ENCODE peak calls at places on chromosome 21, in four cellular contexts. E is Caco-2, Y is cardiac muscle cell, T is DND-41. X is an unnamed sample.

GRCh38 chr21:33875026-33875695 is 40.4 kb downstream of the ATP5PO start:
- DNase-seq in T (no peak), Y (no peak), E (no peak), X (no peak)

GRCh38 chr21:33861125-33861524 is 54.5 kb downstream of the ATP5PO start:
- DNase-seq in E (no peak), Y (no peak), T (no peak), X (peak; percentile 84)

GRCh38 chr21:32412162-32412997 is at the start of gene EVA1C:
- DNase-seq in E (peak; percentile 35), T (no peak), Y (peak; percentile 32), X (no peak)

GRCh38 chr21:35603471-35603870 is 456.9 kb downstream of the SETD4 start:
- DNase-seq in E (peak; percentile 18), T (peak; percentile 20), Y (no peak), X (no peak)

GRCh38 chr21:14767192-14767852 is 221.2 kb upstream of the SAMSN1 start:
- DNase-seq in Y (no peak), E (no peak), T (no peak), X (no peak)

GRCh38 chr21:35363458-35363857 is 314.4 kb upstream of the RUNX1 start:
- DNase-seq in E (no peak), T (no peak), Y (no peak), X (no peak)

GRCh38 chr21:28018741-28019669 is 973.7 kb downstream of the LTN1 start:
- DNase-seq in E (peak; percentile 5), Y (peak; percentile 20), T (peak; percentile 36), X (no peak)

GRCh38 chr21:29825936-29826335 is 113.9 kb downstream of the GRIK1 start:
- DNase-seq in E (no peak), T (no peak), Y (no peak), X (no peak)

GRCh38 chr21:27796106-27796505 is 829.2 kb upstream of the ADAMTS5 start:
- DNase-seq in Y (no peak), T (no peak), E (no peak), X (no peak)

GRCh38 chr21:32021319-32022027 is 148.7 kb downstream of the HUNK start:
- DNase-seq in E (no peak), Y (no peak), T (no peak), X (no peak)

GRCh38 chr21:20902998-20903397 is 95.2 kb upstream of the NCAM2 start:
- DNase-seq in T (no peak), E (no peak), Y (no peak), X (no peak)

GRCh38 chr21:39006653-39007417 is 176.4 kb downstream of the PSMG1 start:
- DNase-seq in Y (no peak), T (no peak), E (no peak), X (no peak)

GRCh38 chr21:31777857-31778256 is 45.9 kb upstream of the SCAF4 start:
- DNase-seq in Y (no peak), E (no peak), T (no peak), X (no peak)

GRCh38 chr21:15138475-15138874 is 73.7 kb upstream of the NRIP1 start:
- DNase-seq in E (no peak), T (peak; percentile 8), Y (no peak), X (peak; percentile 80)

GRCh38 chr21:37582613-37583012 is 216.0 kb downstream of the DYRK1A start:
- DNase-seq in E (peak; percentile 61), Y (peak; percentile 60), T (no peak), X (peak; percentile 73)

GRCh38 chr21:37868896-37869295 is 47.4 kb downstream of the KCNJ6 start:
- DNase-seq in T (no peak), E (no peak), Y (no peak), X (no peak)

GRCh38 chr21:34771512-34772028 is 102.8 kb downstream of the CLIC6 start:
- DNase-seq in E (no peak), Y (no peak), T (no peak), X (no peak)

GRCh38 chr21:20661745-20662470 is 336.3 kb upstream of the NCAM2 start:
- DNase-seq in E (no peak), T (no peak), Y (no peak), X (no peak)

GRCh38 chr21:36765229-36765628 is 66.3 kb downstream of the SIM2 start:
- DNase-seq in E (no peak), Y (no peak), T (no peak), X (no peak)

GRCh38 chr21:17859661-17860060 is 40.5 kb upstream of the C21orf91 start:
- DNase-seq in T (no peak), Y (no peak), E (no peak), X (no peak)

GRCh38 chr21:44959376-44960091 is 19.7 kb downstream of the SLX9 start:
- DNase-seq in E (no peak), T (no peak), Y (no peak), X (no peak)

GRCh38 chr21:36113647-36114428 is 21.0 kb upstream of the CBR3 start:
- DNase-seq in Y (no peak), T (peak; percentile 65), E (peak; percentile 56), X (no peak)

GRCh38 chr21:34795152-34796141 is 126.7 kb downstream of the CLIC6 start:
- DNase-seq in E (peak; percentile 42), T (no peak), Y (no peak), X (no peak)

GRCh38 chr21:14876464-14876863 is 188.3 kb downstream of the NRIP1 start:
- DNase-seq in Y (no peak), E (no peak), T (no peak), X (no peak)

GRCh38 chr21:15076730-15077129 is 11.9 kb upstream of the NRIP1 start:
- DNase-seq in E (no peak), T (no peak), Y (no peak), X (no peak)

GRCh38 chr21:14864211-14865021 is 200.4 kb downstream of the NRIP1 start:
- DNase-seq in E (peak; percentile 73), T (peak; percentile 61), Y (peak; percentile 77), X (peak; percentile 78)

GRCh38 chr21:35203093-35204021 is 154.3 kb upstream of the RUNX1 start:
- DNase-seq in E (no peak), Y (no peak), T (no peak), X (no peak)

GRCh38 chr21:31922881-31923280 is 50.1 kb downstream of the HUNK start:
- DNase-seq in Y (no peak), E (no peak), T (no peak), X (no peak)

GRCh38 chr21:28419811-28420210 is 572.9 kb downstream of the LTN1 start:
- DNase-seq in Y (no peak), T (no peak), E (no peak), X (no peak)

GRCh38 chr21:35475768-35476167 is 426.7 kb upstream of the RUNX1 start:
- DNase-seq in Y (no peak), T (peak; percentile 64), E (no peak), X (no peak)

GRCh38 chr21:33069994-33070811 is at the start of gene OLIG1:
- DNase-seq in T (no peak), Y (peak; percentile 61), E (no peak), X (peak; percentile 77)

GRCh38 chr21:37503848-37504467 is 137.4 kb downstream of the DYRK1A start:
- DNase-seq in T (no peak), Y (no peak), E (no peak), X (no peak)

GRCh38 chr21:37032877-37033471 is 26.5 kb downstream of the RIPPLY3 start:
- DNase-seq in E (no peak), Y (no peak), T (no peak), X (no peak)

GRCh38 chr21:32334980-32335471 is 36.4 kb downstream of the MRAP start:
- DNase-seq in E (no peak), T (no peak), Y (no peak), X (peak; percentile 65)

GRCh38 chr21:35491920-35492678 is 443.0 kb upstream of the RUNX1 start:
- DNase-seq in E (no peak), T (no peak), Y (no peak), X (no peak)

GRCh38 chr21:36478941-36479340 is 981 bp downstream of the CLDN14 start:
- DNase-seq in E (no peak), T (no peak), Y (peak; percentile 26), X (peak; percentile 33)

GRCh38 chr21:41876396-41876795 is 2.7 kb downstream of the PRDM15 start:
- DNase-seq in E (no peak), T (no peak), Y (no peak), X (no peak)

GRCh38 chr21:41874611-41875010 is 4.5 kb downstream of the PRDM15 start:
- DNase-seq in E (no peak), T (no peak), Y (no peak), X (no peak)

GRCh38 chr21:41876928-41877652 is 2.1 kb downstream of the PRDM15 start:
- DNase-seq in Y (no peak), T (no peak), E (no peak), X (no peak)

GRCh38 chr21:41873426-41873825 is 5.7 kb downstream of the PRDM15 start:
- DNase-seq in E (no peak), Y (no peak), T (no peak), X (no peak)

DNA sequence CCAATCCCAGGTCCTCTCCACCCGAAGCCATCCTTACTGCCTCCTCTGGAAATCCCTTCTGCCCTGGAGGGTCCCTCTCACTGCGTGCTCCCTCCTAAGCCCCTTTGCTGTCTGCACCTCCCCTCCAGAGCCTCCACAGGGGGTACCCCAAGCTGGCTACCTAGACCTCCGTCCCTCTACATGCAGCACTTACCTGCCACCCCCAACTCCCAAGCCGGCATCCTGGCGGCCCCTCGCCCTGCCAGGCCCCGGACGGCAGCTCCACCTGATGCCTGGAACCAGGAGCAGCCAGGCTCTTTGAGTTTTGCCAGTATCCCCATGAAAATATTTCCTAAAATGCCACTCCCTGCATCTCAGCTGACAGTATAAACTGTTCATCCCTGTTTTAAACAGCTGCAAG is 4.1 kb downstream of the PRDM15 start:
- DNase-seq in Y (no peak), T (no peak), E (no peak), X (no peak)
- H3K4me3 ChIP-seq in Y (no peak overlapping the region), T (no peak overlapping the region), E (no peak overlapping the region), X (no peak overlapping the region)

GRCh38 chr21:26055841-26056264 is 114.7 kb downstream of the APP start:
- DNase-seq in Y (no peak), T (no peak), E (no peak), X (no peak)
- H3K4me3 ChIP-seq in Y (no peak overlapping the region), T (no peak overlapping the region), E (no peak overlapping the region), X (no peak overlapping the region)

DNA sequence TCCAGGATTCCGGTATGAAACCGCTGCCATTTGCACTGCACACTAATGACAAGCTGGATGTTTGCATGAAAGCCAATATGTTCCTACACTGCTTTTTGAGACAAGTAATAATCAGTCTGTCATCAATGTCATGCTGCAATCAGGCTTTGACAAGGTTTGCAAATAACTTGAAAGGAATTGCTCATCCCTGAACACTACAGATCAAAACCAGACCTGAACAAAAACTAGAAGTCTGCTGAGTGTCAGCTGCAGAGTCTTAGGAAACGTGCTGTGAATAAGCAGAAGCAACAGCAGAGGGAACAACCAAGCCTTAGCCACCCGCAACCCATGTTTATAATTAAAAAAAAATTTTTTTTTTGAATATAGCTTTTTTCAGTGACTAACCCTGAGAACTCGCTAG is 720.7 kb upstream of the CXADR start:
- DNase-seq in E (no peak), Y (no peak), T (no peak), X (no peak)
- H3K4me3 ChIP-seq in E (no peak overlapping the region), Y (no peak overlapping the region), T (no peak overlapping the region), X (no peak overlapping the region)

DNA sequence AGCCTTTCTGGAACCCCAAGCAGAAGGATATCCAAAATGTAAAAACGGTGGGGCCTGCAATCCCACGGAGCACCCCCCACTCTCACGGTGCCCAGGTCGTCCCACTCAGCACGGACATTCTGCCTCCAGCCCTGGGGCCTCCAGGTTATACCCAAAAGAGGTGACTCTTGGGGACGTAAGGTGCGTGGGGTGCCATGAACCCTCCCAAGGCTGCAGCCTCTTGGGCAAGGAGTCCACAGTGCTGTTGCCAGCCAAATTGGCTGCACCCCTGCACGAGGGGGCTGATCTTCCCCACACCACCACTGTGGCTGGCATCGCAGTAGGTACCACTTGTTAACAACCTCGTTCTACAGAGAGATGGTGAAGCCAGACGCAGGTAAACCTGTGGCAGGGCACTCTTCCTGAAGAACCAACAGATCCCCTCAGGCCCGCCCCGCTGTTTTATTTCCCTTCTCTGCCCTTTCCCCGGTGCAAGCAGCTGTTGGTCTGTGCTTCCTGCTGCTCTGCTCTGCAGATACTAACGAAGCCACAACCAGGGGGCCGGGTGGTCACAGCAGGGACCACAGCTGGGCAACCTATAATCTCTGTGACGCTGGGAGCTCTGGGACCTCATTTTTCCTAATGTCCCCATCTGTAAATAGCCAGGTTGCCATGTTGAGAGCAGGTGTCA is 8.7 kb downstream of the TFF3 start:
- DNase-seq in Y (no peak), T (no peak), E (no peak), X (no peak)
- H3K4me3 ChIP-seq in Y (no peak overlapping the region), T (no peak overlapping the region), E (no peak overlapping the region), X (no peak overlapping the region)

X was measured in WERI-Rb-1.